ENCODE peak calls at places on chromosomes 16 and 17, in six cellular contexts. One of them, this sample, is unnamed.

GRCh38 chr17:73309727-73310555 is 1.9 kb downstream of the CDC42EP4 start:
- DNase-seq in astrocyte of the spinal cord: no peak
- DNase-seq in transverse colon: peak; percentile 72
- DNase-seq in foreskin fibroblast: no peak
- DNase-seq in mammary epithelial cell: no peak
- DNase-seq in thyroid gland: peak; percentile 51
- DNase-seq in this sample: no peak

GRCh38 chr17:6639651-6640535 is 618 bp downstream of the KIAA0753 start:
- DNase-seq in astrocyte of the spinal cord: peak; percentile 9
- DNase-seq in transverse colon: peak; percentile 47
- DNase-seq in foreskin fibroblast: no peak
- DNase-seq in mammary epithelial cell: peak; percentile 33
- DNase-seq in thyroid gland: peak; percentile 39
- DNase-seq in this sample: peak; percentile 77

GRCh38 chr16:66487580-66488235 is 60.6 kb downstream of the BEAN1 start:
- DNase-seq in astrocyte of the spinal cord: peak; percentile 13
- DNase-seq in transverse colon: no peak
- DNase-seq in foreskin fibroblast: no peak
- DNase-seq in mammary epithelial cell: no peak
- DNase-seq in thyroid gland: peak; percentile 66
- DNase-seq in this sample: no peak

GRCh38 chr16:64012166-64012565 is 1109.7 kb downstream of the CDH11 start:
- DNase-seq in astrocyte of the spinal cord: peak; percentile 3
- DNase-seq in transverse colon: no peak
- DNase-seq in foreskin fibroblast: no peak
- DNase-seq in mammary epithelial cell: no peak
- DNase-seq in thyroid gland: no peak
- DNase-seq in this sample: peak; percentile 36

GRCh38 chr17:16027708-16028584 is 28.3 kb downstream of the TTC19 start:
- DNase-seq in astrocyte of the spinal cord: peak; percentile 93
- DNase-seq in transverse colon: no peak
- DNase-seq in foreskin fibroblast: peak; percentile 84
- DNase-seq in mammary epithelial cell: peak; percentile 92
- DNase-seq in thyroid gland: peak; percentile 26
- DNase-seq in this sample: peak; percentile 87

GRCh38 chr16:13936596-13937081 is 16.7 kb downstream of the ERCC4 start:
- DNase-seq in astrocyte of the spinal cord: peak; percentile 34
- DNase-seq in transverse colon: no peak
- DNase-seq in foreskin fibroblast: peak; percentile 62
- DNase-seq in mammary epithelial cell: peak; percentile 48
- DNase-seq in thyroid gland: peak; percentile 23
- DNase-seq in this sample: peak; percentile 64

GRCh38 chr17:58272367-58273280 is 8.1 kb downstream of the MPO start:
- DNase-seq in astrocyte of the spinal cord: no peak
- DNase-seq in transverse colon: no peak
- DNase-seq in foreskin fibroblast: no peak
- DNase-seq in mammary epithelial cell: no peak
- DNase-seq in thyroid gland: no peak
- DNase-seq in this sample: no peak

GRCh38 chr17:82418001-82418986 is at the start of the genes HEXD and OGFOD3:
- DNase-seq in astrocyte of the spinal cord: peak; percentile 71
- DNase-seq in transverse colon: peak; percentile 90
- DNase-seq in foreskin fibroblast: peak; percentile 81
- DNase-seq in mammary epithelial cell: peak; percentile 89
- DNase-seq in thyroid gland: peak; percentile 85
- DNase-seq in this sample: peak; percentile 95

GRCh38 chr16:89456412-89456811 is 33.9 kb downstream of the ANKRD11 start:
- DNase-seq in astrocyte of the spinal cord: no peak
- DNase-seq in transverse colon: no peak
- DNase-seq in foreskin fibroblast: no peak
- DNase-seq in mammary epithelial cell: no peak
- DNase-seq in thyroid gland: no peak
- DNase-seq in this sample: no peak

GRCh38 chr16:2465653-2466415 is 5.3 kb upstream of the NTN3 start:
- DNase-seq in astrocyte of the spinal cord: no peak
- DNase-seq in transverse colon: no peak
- DNase-seq in foreskin fibroblast: no peak
- DNase-seq in mammary epithelial cell: no peak
- DNase-seq in thyroid gland: no peak
- DNase-seq in this sample: no peak

GRCh38 chr16:86952769-86953168 is 364.4 kb downstream of the C16orf95 start:
- DNase-seq in astrocyte of the spinal cord: peak; percentile 44
- DNase-seq in transverse colon: no peak
- DNase-seq in foreskin fibroblast: peak; percentile 35
- DNase-seq in mammary epithelial cell: peak; percentile 6
- DNase-seq in thyroid gland: no peak
- DNase-seq in this sample: peak; percentile 18

GRCh38 chr17:30239089-30239462 is 3.6 kb upstream of the SLC6A4 start:
- DNase-seq in astrocyte of the spinal cord: no peak
- DNase-seq in transverse colon: no peak
- DNase-seq in foreskin fibroblast: no peak
- DNase-seq in mammary epithelial cell: no peak
- DNase-seq in thyroid gland: no peak
- DNase-seq in this sample: no peak

GRCh38 chr16:53870831-53871230 is 166.9 kb downstream of the FTO start:
- DNase-seq in astrocyte of the spinal cord: no peak
- DNase-seq in transverse colon: no peak
- DNase-seq in foreskin fibroblast: no peak
- DNase-seq in mammary epithelial cell: no peak
- DNase-seq in thyroid gland: no peak
- DNase-seq in this sample: no peak

GRCh38 chr17:73346763-73347162 is 35.0 kb upstream of the CDC42EP4 start:
- DNase-seq in astrocyte of the spinal cord: no peak
- DNase-seq in transverse colon: no peak
- DNase-seq in foreskin fibroblast: no peak
- DNase-seq in mammary epithelial cell: no peak
- DNase-seq in thyroid gland: no peak
- DNase-seq in this sample: no peak

GRCh38 chr17:77110006-77110374 is 30.8 kb upstream of the SEC14L1 start:
- DNase-seq in astrocyte of the spinal cord: peak; percentile 67
- DNase-seq in transverse colon: no peak
- DNase-seq in foreskin fibroblast: no peak
- DNase-seq in mammary epithelial cell: no peak
- DNase-seq in thyroid gland: peak; percentile 34
- DNase-seq in this sample: peak; percentile 36

GRCh38 chr17:82231562-82232321 is 2.9 kb downstream of the SLC16A3 start:
- DNase-seq in astrocyte of the spinal cord: no peak
- DNase-seq in transverse colon: peak; percentile 83
- DNase-seq in foreskin fibroblast: no peak
- DNase-seq in mammary epithelial cell: no peak
- DNase-seq in thyroid gland: peak; percentile 69
- DNase-seq in this sample: peak; percentile 74

GRCh38 chr17:50096092-50096491 is 941 bp downstream of the PDK2 start:
- DNase-seq in astrocyte of the spinal cord: no peak
- DNase-seq in transverse colon: no peak
- DNase-seq in foreskin fibroblast: no peak
- DNase-seq in mammary epithelial cell: peak; percentile 10
- DNase-seq in thyroid gland: peak; percentile 52
- DNase-seq in this sample: peak; percentile 24

GRCh38 chr17:34527121-34527907 is 52.1 kb upstream of the TMEM132E start:
- DNase-seq in astrocyte of the spinal cord: no peak
- DNase-seq in transverse colon: no peak
- DNase-seq in foreskin fibroblast: no peak
- DNase-seq in mammary epithelial cell: no peak
- DNase-seq in thyroid gland: no peak
- DNase-seq in this sample: no peak

GRCh38 chr17:78122991-78123249 is 5.6 kb downstream of the TMC6 start:
- DNase-seq in astrocyte of the spinal cord: no peak
- DNase-seq in transverse colon: no peak
- DNase-seq in foreskin fibroblast: no peak
- DNase-seq in mammary epithelial cell: no peak
- DNase-seq in thyroid gland: no peak
- DNase-seq in this sample: no peak

GRCh38 chr17:37643829-37644228 is 583 bp upstream of the DDX52 start:
- DNase-seq in astrocyte of the spinal cord: no peak
- DNase-seq in transverse colon: no peak
- DNase-seq in foreskin fibroblast: no peak
- DNase-seq in mammary epithelial cell: peak; percentile 1
- DNase-seq in thyroid gland: no peak
- DNase-seq in this sample: peak; percentile 14

DNA sequence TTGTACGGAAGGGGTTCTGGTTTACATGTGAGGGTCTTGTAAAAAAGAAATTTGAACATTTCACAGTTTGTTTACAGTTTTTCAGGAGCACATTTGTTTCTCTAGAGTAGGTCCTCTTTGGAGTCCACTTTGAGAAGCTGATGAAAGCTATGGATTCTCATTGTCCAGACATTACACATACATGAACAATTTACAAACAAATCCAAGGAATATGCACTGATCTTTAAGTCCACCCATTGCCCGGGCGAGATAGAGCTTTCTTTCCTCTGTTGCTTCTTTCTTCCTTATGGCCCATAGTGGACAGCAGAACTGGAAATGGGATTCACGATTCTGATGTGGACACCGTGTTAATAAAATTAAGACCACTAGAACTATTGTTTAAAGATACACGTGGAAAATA is 1.9 kb downstream of the DCAF7 start:
- DNase-seq in astrocyte of the spinal cord: no peak
- DNase-seq in transverse colon: no peak
- DNase-seq in foreskin fibroblast: no peak
- DNase-seq in mammary epithelial cell: no peak
- DNase-seq in thyroid gland: no peak
- DNase-seq in this sample: peak; percentile 26
- H3K4me3 ChIP-seq in astrocyte of the spinal cord: peak overlapping the region; percentile 98
- H3K4me3 ChIP-seq in transverse colon: no peak overlapping the region
- H3K4me3 ChIP-seq in foreskin fibroblast: peak overlapping the region; percentile 74
- H3K4me3 ChIP-seq in mammary epithelial cell: peak overlapping the region; percentile 86
- H3K4me3 ChIP-seq in thyroid gland: no peak overlapping the region
- H3K4me3 ChIP-seq in this sample: peak overlapping the region; percentile 98

DNA sequence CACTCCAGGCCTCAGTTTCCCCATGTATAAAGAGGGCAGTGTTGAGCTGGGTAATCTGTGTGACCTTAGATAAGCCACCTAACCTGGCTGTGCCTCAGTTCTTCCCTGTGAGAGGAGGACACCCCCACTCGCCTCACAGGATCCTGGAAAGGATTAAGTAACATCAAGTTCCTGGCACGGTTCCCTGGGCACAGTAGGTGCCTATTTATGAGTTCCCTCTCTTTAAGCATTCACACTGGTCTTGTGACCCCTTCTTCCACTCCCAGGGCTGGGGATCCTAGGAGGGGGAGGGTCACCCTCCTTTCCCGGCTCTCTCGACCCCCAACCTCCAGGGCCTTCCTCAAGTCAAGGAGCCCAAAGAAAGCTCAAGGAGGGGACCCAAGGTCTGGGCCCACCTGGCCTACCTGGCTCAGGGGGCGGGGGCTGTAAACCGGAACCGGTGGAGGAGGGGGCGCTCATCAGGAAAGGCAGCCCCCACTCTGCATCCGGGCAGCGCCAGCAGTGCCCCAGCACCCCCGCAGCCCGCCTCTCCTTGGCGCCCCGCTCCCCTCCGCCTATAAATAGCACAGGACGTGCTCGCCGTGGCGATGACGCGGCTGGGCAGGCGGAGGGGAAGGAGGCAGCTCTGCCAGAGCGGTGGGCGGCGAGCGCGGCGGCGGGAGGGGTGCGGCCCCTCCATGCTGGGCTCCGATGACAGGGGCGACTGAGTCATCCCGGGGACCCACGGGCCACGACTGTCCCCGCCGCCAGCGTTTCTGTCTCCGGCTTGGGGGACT is 9.4 kb downstream of the RPL19 start:
- DNase-seq in astrocyte of the spinal cord: peak; percentile 43
- DNase-seq in transverse colon: peak; percentile 70
- DNase-seq in foreskin fibroblast: peak; percentile 52
- DNase-seq in mammary epithelial cell: no peak
- DNase-seq in thyroid gland: peak; percentile 85
- DNase-seq in this sample: peak; percentile 84
- H3K4me3 ChIP-seq in astrocyte of the spinal cord: peak overlapping the region; percentile 26
- H3K4me3 ChIP-seq in transverse colon: peak overlapping the region; percentile 22
- H3K4me3 ChIP-seq in foreskin fibroblast: peak overlapping the region; percentile 40
- H3K4me3 ChIP-seq in mammary epithelial cell: no peak overlapping the region
- H3K4me3 ChIP-seq in thyroid gland: peak overlapping the region; percentile 31
- H3K4me3 ChIP-seq in this sample: peak overlapping the region; percentile 65

GRCh38 chr17:75722542-75723095 is 1.4 kb downstream of the ITGB4 start:
- DNase-seq in astrocyte of the spinal cord: no peak
- DNase-seq in transverse colon: no peak
- DNase-seq in foreskin fibroblast: no peak
- DNase-seq in mammary epithelial cell: no peak
- DNase-seq in thyroid gland: no peak
- DNase-seq in this sample: no peak

GRCh38 chr17:75720656-75721462 is at the start of gene ITGB4:
- DNase-seq in astrocyte of the spinal cord: no peak
- DNase-seq in transverse colon: peak; percentile 91
- DNase-seq in foreskin fibroblast: no peak
- DNase-seq in mammary epithelial cell: peak; percentile 92
- DNase-seq in thyroid gland: peak; percentile 88
- DNase-seq in this sample: peak; percentile 51

GRCh38 chr17:75721463-75722011 is 278 bp downstream of the ITGB4 start:
- DNase-seq in astrocyte of the spinal cord: no peak
- DNase-seq in transverse colon: peak; percentile 61
- DNase-seq in foreskin fibroblast: no peak
- DNase-seq in mammary epithelial cell: no peak
- DNase-seq in thyroid gland: peak; percentile 21
- DNase-seq in this sample: peak; percentile 38

GRCh38 chr17:75723201-75723930 is 2.1 kb downstream of the ITGB4 start:
- DNase-seq in astrocyte of the spinal cord: no peak
- DNase-seq in transverse colon: peak; percentile 91
- DNase-seq in foreskin fibroblast: no peak
- DNase-seq in mammary epithelial cell: peak; percentile 69
- DNase-seq in thyroid gland: no peak
- DNase-seq in this sample: no peak

DNA sequence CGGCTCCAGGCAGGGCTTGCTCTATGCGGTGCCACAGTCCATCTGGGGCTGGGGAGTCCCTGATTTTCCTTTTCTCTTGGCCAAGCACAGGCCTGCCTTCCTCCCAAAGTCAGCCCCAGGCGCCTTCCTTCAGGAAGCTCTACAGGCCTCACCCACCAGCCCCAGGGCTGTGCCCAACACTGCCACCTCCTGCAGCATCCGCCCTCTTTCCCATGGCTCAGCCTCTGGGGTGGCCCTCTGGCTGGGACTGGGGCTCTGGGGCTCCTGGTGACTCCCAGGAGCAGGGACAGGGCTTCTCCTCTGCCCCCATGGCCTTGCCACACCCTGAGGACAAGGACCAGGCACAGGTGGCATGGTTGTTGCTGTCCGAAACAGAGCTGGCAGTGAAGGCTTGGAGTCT is 817 bp downstream of the ITGB4 start:
- DNase-seq in astrocyte of the spinal cord: no peak
- DNase-seq in transverse colon: peak; percentile 71
- DNase-seq in foreskin fibroblast: no peak
- DNase-seq in mammary epithelial cell: no peak
- DNase-seq in thyroid gland: no peak
- DNase-seq in this sample: no peak
- H3K4me3 ChIP-seq in astrocyte of the spinal cord: peak overlapping the region; percentile 30
- H3K4me3 ChIP-seq in transverse colon: peak overlapping the region; percentile 25
- H3K4me3 ChIP-seq in foreskin fibroblast: no peak overlapping the region
- H3K4me3 ChIP-seq in mammary epithelial cell: peak overlapping the region; percentile 95
- H3K4me3 ChIP-seq in thyroid gland: peak overlapping the region; percentile 57
- H3K4me3 ChIP-seq in this sample: no peak overlapping the region

DNA sequence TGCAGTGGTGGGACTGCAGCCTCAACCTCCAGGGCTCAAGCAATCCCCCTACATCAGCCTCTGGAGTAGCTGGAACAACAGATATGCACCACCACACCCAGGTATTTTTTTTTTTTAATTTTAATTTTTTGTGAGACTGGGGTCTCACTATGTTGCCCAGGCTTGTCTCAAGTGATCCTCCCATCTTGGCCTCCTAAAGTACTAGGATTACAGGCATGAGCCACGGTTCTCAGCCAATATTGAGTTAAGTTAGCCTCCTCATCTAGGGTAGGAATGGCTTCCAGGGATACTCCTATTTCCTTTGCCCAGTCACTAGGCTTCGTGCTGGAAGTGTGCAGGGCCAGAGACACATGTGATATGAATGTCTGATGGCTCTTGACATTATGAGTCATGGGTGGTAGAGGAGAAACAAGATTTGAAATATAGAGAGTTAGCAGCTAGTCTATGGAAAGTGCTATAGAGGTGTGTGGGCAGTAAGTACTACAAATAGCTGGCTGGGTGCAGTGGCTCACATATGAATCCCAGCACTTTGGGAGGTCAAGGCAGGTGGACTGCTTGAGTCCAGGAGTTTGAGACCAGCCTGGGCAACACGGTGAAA is 8.0 kb upstream of the HES7 start:
- DNase-seq in astrocyte of the spinal cord: no peak
- DNase-seq in transverse colon: no peak
- DNase-seq in foreskin fibroblast: no peak
- DNase-seq in mammary epithelial cell: peak; percentile 54
- DNase-seq in thyroid gland: no peak
- DNase-seq in this sample: no peak
- H3K4me3 ChIP-seq in astrocyte of the spinal cord: no peak overlapping the region
- H3K4me3 ChIP-seq in transverse colon: no peak overlapping the region
- H3K4me3 ChIP-seq in foreskin fibroblast: no peak overlapping the region
- H3K4me3 ChIP-seq in mammary epithelial cell: no peak overlapping the region
- H3K4me3 ChIP-seq in thyroid gland: no peak overlapping the region
- H3K4me3 ChIP-seq in this sample: no peak overlapping the region

This sample was measured in adipocyte.